ENCODE peak calls at places on chromosomes 1 and 21, in eight cellular contexts. V is NCI-H146; W is stimulated activated CD8-positive, alpha-beta memory T cell treated with anti-CD3 and anti-CD28 coated beads, Interleukin-15, amount 100 ng/mL, for 4 hours; J is progenitor cell of endocrine pancreas; D is cardiac muscle cell; S is 8988T; M is Right ventricle myocardium superior; L is non-pigmented ciliary epithelial cell. P is an unnamed sample.

GRCh38 chr1:101365186-101365585 is 128.4 kb downstream of the S1PR1 start:
- DNase-seq in S (no peak), M (no peak), J (no peak), D (no peak), W (no peak), V (no peak), L (peak), P (no peak)

GRCh38 chr1:235079443-235079967 is 49.1 kb downstream of the TOMM20 start:
- DNase-seq in J (no peak), W (no peak), D (no peak), L (no peak), S (no peak), M (no peak), V (peak), P (no peak)

GRCh38 chr1:7856345-7856744 is 3.5 kb upstream of the UTS2 start:
- DNase-seq in J (no peak), W (no peak), S (no peak), V (no peak), D (no peak), L (no peak), M (no peak), P (peak)

GRCh38 chr1:90996742-90997413 is 25.0 kb downstream of the ZNF644 start:
- DNase-seq in W (no peak), L (no peak), M (no peak), D (no peak), J (no peak), S (no peak), V (no peak), P (no peak)

GRCh38 chr1:16076003-16076870 is 2.8 kb upstream of the FAM131C start:
- DNase-seq in M (no peak), J (no peak), S (peak), L (peak), V (no peak), D (no peak), W (no peak), P (no peak)

GRCh38 chr21:46029201-46029924 is 47.8 kb downstream of the COL6A1 start:
- DNase-seq in D (peak), W (no peak), M (no peak), V (no peak), S (no peak), L (no peak), J (no peak), P (no peak)

GRCh38 chr1:37354876-37355275 is 119.5 kb upstream of the ZC3H12A start:
- DNase-seq in W (no peak), S (no peak), D (no peak), M (no peak), J (no peak), V (no peak), L (no peak), P (no peak)

GRCh38 chr1:156665539-156665938 is 11.7 kb downstream of the NES start:
- DNase-seq in V (no peak), D (no peak), S (no peak), M (peak), W (no peak), J (no peak), L (no peak), P (no peak)

GRCh38 chr1:205013683-205014367 is 29.2 kb upstream of the CNTN2 start:
- DNase-seq in S (no peak), W (no peak), D (peak), V (no peak), L (no peak), J (no peak), M (peak), P (peak)

GRCh38 chr1:228321895-228322294 is 84.7 kb downstream of the TRIM11 start:
- DNase-seq in M (no peak), L (no peak), V (no peak), S (peak), W (no peak), D (no peak), J (no peak), P (no peak)

GRCh38 chr1:151135433-151136385 is 10.7 kb downstream of the SEMA6C start:
- DNase-seq in W (no peak), S (no peak), L (no peak), V (no peak), D (no peak), M (no peak), J (no peak), P (no peak)

GRCh38 chr21:45420061-45420521 is 15.1 kb downstream of the COL18A1 start:
- DNase-seq in L (no peak), W (no peak), J (no peak), V (no peak), M (peak), D (no peak), S (no peak), P (no peak)

GRCh38 chr1:231958448-231958847 is 331.9 kb downstream of the DISC1 start:
- DNase-seq in L (no peak), S (no peak), D (peak), V (no peak), W (no peak), J (no peak), M (no peak), P (no peak)

GRCh38 chr1:107135466-107135865 is 5.4 kb upstream of the NTNG1 start:
- DNase-seq in V (no peak), D (peak), J (peak), W (no peak), M (no peak), L (no peak), S (no peak), P (peak)

GRCh38 chr1:7590426-7590790 is 180.7 kb upstream of the VAMP3 start:
- DNase-seq in V (no peak), L (no peak), W (no peak), J (no peak), D (no peak), M (peak), S (no peak), P (no peak)

GRCh38 chr1:100277866-100278265 is 11.8 kb downstream of the RTCA start:
- DNase-seq in M (no peak), L (no peak), D (no peak), J (no peak), S (no peak), W (no peak), V (no peak), P (no peak)

GRCh38 chr1:220430059-220430458 is 97.9 kb upstream of the MARK1 start:
- DNase-seq in D (peak), J (no peak), S (no peak), V (no peak), M (no peak), L (no peak), W (no peak), P (peak)

GRCh38 chr1:6024376-6024775 is 21.3 kb upstream of the KCNAB2 start:
- DNase-seq in J (no peak), W (no peak), V (no peak), L (no peak), D (no peak), M (no peak), S (no peak), P (no peak)

GRCh38 chr1:1137256-1138045 is 21.6 kb upstream of the C1orf159 start:
- DNase-seq in W (peak), V (peak), L (no peak), M (no peak), D (no peak), J (no peak), S (no peak), P (no peak)

GRCh38 chr1:240491156-240491555 is 120.8 kb downstream of the GREM2 start:
- DNase-seq in V (no peak), W (no peak), M (no peak), J (no peak), L (peak), S (no peak), D (no peak), P (no peak)

GRCh38 chr1:69109276-69109675 is 458.4 kb upstream of the LRRC7 start:
- DNase-seq in M (no peak), V (no peak), D (no peak), W (no peak), J (no peak), L (no peak), S (no peak), P (no peak)

GRCh38 chr1:228378453-228379164 is 28.0 kb downstream of the TRIM11 start:
- DNase-seq in J (peak), W (no peak), L (peak), V (peak), S (peak), M (peak), D (peak), P (peak)

GRCh38 chr1:6157528-6158174 is 22.5 kb downstream of the CHD5 start:
- DNase-seq in V (peak), W (peak), S (peak), M (no peak), L (peak), J (no peak), D (no peak), P (peak)

GRCh38 chr1:82830695-82831380 is 1030.1 kb downstream of the ADGRL2 start:
- DNase-seq in S (no peak), L (no peak), M (no peak), W (no peak), V (no peak), J (no peak), D (no peak), P (no peak)

GRCh38 chr1:228998179-228998578 is 262.9 kb downstream of the RHOU start:
- DNase-seq in W (no peak), V (no peak), M (no peak), D (no peak), J (no peak), L (no peak), S (no peak), P (no peak)